ENCODE peak calls at places on chromosomes 1 and 21, in seven cellular contexts. One of them, this sample, is unnamed.

GRCh38 chr1:214213136-214213535 is 67.8 kb upstream of the SMYD2 start:
- DNase-seq in AG04450: no peak
- DNase-seq in left ventricle myocardium inferior: no peak
- DNase-seq in uterus: no peak
- DNase-seq in DND-41: no peak
- DNase-seq in endodermal cell: no peak
- DNase-seq in CD4-positive, alpha-beta T cell: no peak
- DNase-seq in this sample: no peak

GRCh38 chr1:230570724-230571390 is 71.4 kb upstream of the COG2 start:
- DNase-seq in AG04450: no peak
- DNase-seq in left ventricle myocardium inferior: no peak
- DNase-seq in uterus: no peak
- DNase-seq in DND-41: no peak
- DNase-seq in endodermal cell: no peak
- DNase-seq in CD4-positive, alpha-beta T cell: no peak
- DNase-seq in this sample: no peak

GRCh38 chr1:54850737-54851136 is 36.3 kb downstream of the DHCR24 start:
- DNase-seq in AG04450: peak; percentile 94
- DNase-seq in left ventricle myocardium inferior: no peak
- DNase-seq in uterus: no peak
- DNase-seq in DND-41: no peak
- DNase-seq in endodermal cell: no peak
- DNase-seq in CD4-positive, alpha-beta T cell: no peak
- DNase-seq in this sample: no peak

GRCh38 chr1:91613594-91613993 is 112.9 kb downstream of the CDC7 start:
- DNase-seq in AG04450: no peak
- DNase-seq in left ventricle myocardium inferior: no peak
- DNase-seq in uterus: no peak
- DNase-seq in DND-41: no peak
- DNase-seq in endodermal cell: no peak
- DNase-seq in CD4-positive, alpha-beta T cell: no peak
- DNase-seq in this sample: no peak

GRCh38 chr21:43933680-43934079 is 68.7 kb downstream of the AGPAT3 start:
- DNase-seq in AG04450: no peak
- DNase-seq in left ventricle myocardium inferior: no peak
- DNase-seq in uterus: no peak
- DNase-seq in DND-41: no peak
- DNase-seq in endodermal cell: no peak
- DNase-seq in CD4-positive, alpha-beta T cell: no peak
- DNase-seq in this sample: no peak

GRCh38 chr1:155051342-155051776 is 243 bp downstream of the ADAM15 start:
- DNase-seq in AG04450: no peak
- DNase-seq in left ventricle myocardium inferior: no peak
- DNase-seq in uterus: no peak
- DNase-seq in DND-41: no peak
- DNase-seq in endodermal cell: no peak
- DNase-seq in CD4-positive, alpha-beta T cell: no peak
- DNase-seq in this sample: no peak

GRCh38 chr1:40450491-40451237 is 388 bp downstream of the ZFP69B start:
- DNase-seq in AG04450: peak; percentile 45
- DNase-seq in left ventricle myocardium inferior: no peak
- DNase-seq in uterus: no peak
- DNase-seq in DND-41: peak; percentile 78
- DNase-seq in endodermal cell: peak; percentile 73
- DNase-seq in CD4-positive, alpha-beta T cell: peak; percentile 65
- DNase-seq in this sample: peak; percentile 92

GRCh38 chr1:215002471-215002870 is 80.1 kb upstream of the KCNK2 start:
- DNase-seq in AG04450: no peak
- DNase-seq in left ventricle myocardium inferior: no peak
- DNase-seq in uterus: no peak
- DNase-seq in DND-41: no peak
- DNase-seq in endodermal cell: no peak
- DNase-seq in CD4-positive, alpha-beta T cell: no peak
- DNase-seq in this sample: no peak

GRCh38 chr1:101364370-101365120 is 127.7 kb downstream of the S1PR1 start:
- DNase-seq in AG04450: no peak
- DNase-seq in left ventricle myocardium inferior: no peak
- DNase-seq in uterus: no peak
- DNase-seq in DND-41: no peak
- DNase-seq in endodermal cell: no peak
- DNase-seq in CD4-positive, alpha-beta T cell: no peak
- DNase-seq in this sample: no peak

GRCh38 chr1:5331101-5331500 is 661.1 kb downstream of the NPHP4 start:
- DNase-seq in AG04450: no peak
- DNase-seq in left ventricle myocardium inferior: no peak
- DNase-seq in uterus: no peak
- DNase-seq in DND-41: no peak
- DNase-seq in endodermal cell: no peak
- DNase-seq in CD4-positive, alpha-beta T cell: no peak
- DNase-seq in this sample: no peak

GRCh38 chr1:202954057-202954745 is 3.9 kb downstream of the ADIPOR1 start:
- DNase-seq in AG04450: no peak
- DNase-seq in left ventricle myocardium inferior: no peak
- DNase-seq in uterus: no peak
- DNase-seq in DND-41: no peak
- DNase-seq in endodermal cell: no peak
- DNase-seq in CD4-positive, alpha-beta T cell: no peak
- DNase-seq in this sample: no peak

GRCh38 chr1:44239337-44239960 is 26.2 kb downstream of the DMAP1 start:
- DNase-seq in AG04450: no peak
- DNase-seq in left ventricle myocardium inferior: no peak
- DNase-seq in uterus: peak; percentile 68
- DNase-seq in DND-41: no peak
- DNase-seq in endodermal cell: peak; percentile 67
- DNase-seq in CD4-positive, alpha-beta T cell: no peak
- DNase-seq in this sample: no peak

GRCh38 chr1:25924454-25924853 is 18.2 kb upstream of the STMN1 start:
- DNase-seq in AG04450: no peak
- DNase-seq in left ventricle myocardium inferior: no peak
- DNase-seq in uterus: no peak
- DNase-seq in DND-41: no peak
- DNase-seq in endodermal cell: no peak
- DNase-seq in CD4-positive, alpha-beta T cell: no peak
- DNase-seq in this sample: no peak

GRCh38 chr1:24899581-24900485 is 30.2 kb downstream of the RUNX3 start:
- DNase-seq in AG04450: no peak
- DNase-seq in left ventricle myocardium inferior: no peak
- DNase-seq in uterus: no peak
- DNase-seq in DND-41: no peak
- DNase-seq in endodermal cell: no peak
- DNase-seq in CD4-positive, alpha-beta T cell: no peak
- DNase-seq in this sample: no peak

GRCh38 chr1:219517031-219517430 is 95.9 kb downstream of the ZC3H11B start:
- DNase-seq in AG04450: no peak
- DNase-seq in left ventricle myocardium inferior: no peak
- DNase-seq in uterus: no peak
- DNase-seq in DND-41: no peak
- DNase-seq in endodermal cell: no peak
- DNase-seq in CD4-positive, alpha-beta T cell: no peak
- DNase-seq in this sample: no peak

GRCh38 chr1:30474818-30475200 is 248.6 kb downstream of the MATN1 start:
- DNase-seq in AG04450: no peak
- DNase-seq in left ventricle myocardium inferior: no peak
- DNase-seq in uterus: no peak
- DNase-seq in DND-41: no peak
- DNase-seq in endodermal cell: no peak
- DNase-seq in CD4-positive, alpha-beta T cell: no peak
- DNase-seq in this sample: no peak

GRCh38 chr1:170729608-170730378 is 65.9 kb downstream of the PRRX1 start:
- DNase-seq in AG04450: no peak
- DNase-seq in left ventricle myocardium inferior: peak; percentile 15
- DNase-seq in uterus: no peak
- DNase-seq in DND-41: no peak
- DNase-seq in endodermal cell: no peak
- DNase-seq in CD4-positive, alpha-beta T cell: no peak
- DNase-seq in this sample: no peak

GRCh38 chr1:18927654-18928272 is 25.4 kb upstream of the ALDH4A1 start:
- DNase-seq in AG04450: no peak
- DNase-seq in left ventricle myocardium inferior: no peak
- DNase-seq in uterus: no peak
- DNase-seq in DND-41: peak; percentile 77
- DNase-seq in endodermal cell: no peak
- DNase-seq in CD4-positive, alpha-beta T cell: no peak
- DNase-seq in this sample: peak; percentile 75

GRCh38 chr1:46616277-46617107 is at the start of gene MOB3C:
- DNase-seq in AG04450: peak; percentile 55
- DNase-seq in left ventricle myocardium inferior: peak; percentile 91
- DNase-seq in uterus: peak; percentile 90
- DNase-seq in DND-41: peak; percentile 77
- DNase-seq in endodermal cell: peak; percentile 82
- DNase-seq in CD4-positive, alpha-beta T cell: peak; percentile 58
- DNase-seq in this sample: peak; percentile 66

DNA sequence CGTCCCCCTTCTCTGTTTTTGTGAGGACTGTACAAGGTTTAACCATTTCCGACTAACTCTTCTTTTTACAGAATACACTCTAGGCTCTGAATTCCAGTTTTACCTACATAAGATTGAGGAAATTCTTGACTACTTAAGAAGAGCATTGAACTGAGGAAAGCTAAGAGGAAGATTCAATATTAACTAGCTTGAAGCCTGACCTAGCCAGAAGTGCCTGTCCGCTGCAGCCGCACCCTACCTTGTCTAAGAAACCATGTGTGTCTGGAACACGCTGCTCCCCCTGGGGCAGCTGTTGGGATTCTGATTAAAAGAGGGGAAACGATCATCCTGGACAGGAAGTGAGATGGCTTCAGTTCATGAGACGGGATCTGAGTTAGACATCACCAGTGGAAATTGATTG is 28.9 kb downstream of the CA6 start:
- DNase-seq in AG04450: no peak
- DNase-seq in left ventricle myocardium inferior: no peak
- DNase-seq in uterus: no peak
- DNase-seq in DND-41: no peak
- DNase-seq in endodermal cell: no peak
- DNase-seq in CD4-positive, alpha-beta T cell: no peak
- DNase-seq in this sample: no peak
- H3K27me3 ChIP-seq in AG04450: peaks cover 3% of the 10 kb centered on the region
- H3K27me3 ChIP-seq in left ventricle myocardium inferior: no peaks in the 10 kb centered on the region
- H3K27me3 ChIP-seq in uterus: no peaks in the 10 kb centered on the region
- H3K27me3 ChIP-seq in DND-41: no peaks in the 10 kb centered on the region
- H3K27me3 ChIP-seq in endodermal cell: no peaks in the 10 kb centered on the region
- H3K27me3 ChIP-seq in CD4-positive, alpha-beta T cell: no peaks in the 10 kb centered on the region
- H3K27me3 ChIP-seq in this sample: no peaks in the 10 kb centered on the region

GRCh38 chr1:112699425-112700144 is 7.3 kb downstream of the RHOC start:
- DNase-seq in AG04450: no peak
- DNase-seq in left ventricle myocardium inferior: no peak
- DNase-seq in uterus: no peak
- DNase-seq in DND-41: no peak
- DNase-seq in endodermal cell: no peak
- DNase-seq in CD4-positive, alpha-beta T cell: no peak
- DNase-seq in this sample: no peak
- H3K27ac ChIP-seq in AG04450: peak overlapping the region; percentile 39
- H3K27ac ChIP-seq in left ventricle myocardium inferior: peak overlapping the region; percentile 99
- H3K27ac ChIP-seq in uterus: peak overlapping the region; percentile 97
- H3K27ac ChIP-seq in DND-41: peak overlapping the region; percentile 48
- H3K27ac ChIP-seq in endodermal cell: peak overlapping the region; percentile 36
- H3K27ac ChIP-seq in CD4-positive, alpha-beta T cell: no peak overlapping the region
- H3K27ac ChIP-seq in this sample: no peak overlapping the region

DNA sequence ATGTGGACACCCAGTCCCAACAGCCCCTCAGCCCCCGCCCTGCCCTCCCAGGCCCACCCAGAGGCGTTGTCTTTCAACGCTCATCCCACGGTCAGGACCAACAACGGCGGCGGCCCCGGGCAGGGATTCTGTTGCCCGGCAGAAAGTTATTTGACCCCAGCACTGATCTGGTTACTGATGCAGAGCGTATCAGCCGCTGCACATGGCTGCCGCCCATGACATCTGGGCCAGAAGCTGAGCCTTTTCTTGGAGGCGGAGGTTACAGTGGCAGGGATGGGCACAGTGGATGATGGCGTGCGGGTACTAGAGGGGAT is 127.1 kb upstream of the ARHGEF16 start:
- DNase-seq in AG04450: no peak
- DNase-seq in left ventricle myocardium inferior: no peak
- DNase-seq in uterus: no peak
- DNase-seq in DND-41: no peak
- DNase-seq in endodermal cell: no peak
- DNase-seq in CD4-positive, alpha-beta T cell: no peak
- DNase-seq in this sample: no peak
- H3K27me3 ChIP-seq in AG04450: no peaks in the 10 kb centered on the region
- H3K27me3 ChIP-seq in left ventricle myocardium inferior: peaks cover 35% of the 10 kb centered on the region
- H3K27me3 ChIP-seq in uterus: no peaks in the 10 kb centered on the region
- H3K27me3 ChIP-seq in DND-41: no peaks in the 10 kb centered on the region
- H3K27me3 ChIP-seq in endodermal cell: no peaks in the 10 kb centered on the region
- H3K27me3 ChIP-seq in CD4-positive, alpha-beta T cell: no peaks in the 10 kb centered on the region
- H3K27me3 ChIP-seq in this sample: no peaks in the 10 kb centered on the region

GRCh38 chr1:109630081-109630880 is 10.6 kb downstream of the AMPD2 start:
- DNase-seq in AG04450: no peak
- DNase-seq in left ventricle myocardium inferior: no peak
- DNase-seq in uterus: peak; percentile 26
- DNase-seq in DND-41: peak; percentile 42
- DNase-seq in endodermal cell: peak; percentile 84
- DNase-seq in CD4-positive, alpha-beta T cell: peak; percentile 41
- DNase-seq in this sample: no peak
- H3K27ac ChIP-seq in AG04450: no peak overlapping the region
- H3K27ac ChIP-seq in left ventricle myocardium inferior: no peak overlapping the region
- H3K27ac ChIP-seq in uterus: no peak overlapping the region
- H3K27ac ChIP-seq in DND-41: no peak overlapping the region
- H3K27ac ChIP-seq in endodermal cell: no peak overlapping the region
- H3K27ac ChIP-seq in CD4-positive, alpha-beta T cell: no peak overlapping the region
- H3K27ac ChIP-seq in this sample: no peak overlapping the region

GRCh38 chr1:160644399-160644798 is 2.4 kb downstream of the SLAMF1 start:
- DNase-seq in AG04450: no peak
- DNase-seq in left ventricle myocardium inferior: no peak
- DNase-seq in uterus: no peak
- DNase-seq in DND-41: no peak
- DNase-seq in endodermal cell: no peak
- DNase-seq in CD4-positive, alpha-beta T cell: no peak
- DNase-seq in this sample: no peak
- H3K27me3 ChIP-seq in AG04450: no peaks in the 10 kb centered on the region
- H3K27me3 ChIP-seq in left ventricle myocardium inferior: peaks cover 8% of the 10 kb centered on the region
- H3K27me3 ChIP-seq in uterus: no peaks in the 10 kb centered on the region
- H3K27me3 ChIP-seq in DND-41: no peaks in the 10 kb centered on the region
- H3K27me3 ChIP-seq in endodermal cell: no peaks in the 10 kb centered on the region
- H3K27me3 ChIP-seq in CD4-positive, alpha-beta T cell: no peaks in the 10 kb centered on the region
- H3K27me3 ChIP-seq in this sample: no peaks in the 10 kb centered on the region